ENCODE peak calls at places on chromosome 15, in nine cellular contexts. One of them, this sample, is unnamed. For H3K4me1, the result is how much of the 10 kb centered on the place peaks cover.

GRCh38 chr15:66815322-66815721 is 113.3 kb downstream of the SMAD6 start:
- DNase-seq in aorta: no peak
- DNase-seq in CD8-positive, alpha-beta memory T cell: no peak
- DNase-seq in pancreas: no peak
- DNase-seq in thoracic aorta: no peak
- DNase-seq in right lobe of liver: no peak
- DNase-seq in neural progenitor cell: no peak
- DNase-seq in right atrium auricular region: no peak
- DNase-seq in A549: no peak
- DNase-seq in this sample: no peak

GRCh38 chr15:82914396-82914795 is 38.1 kb downstream of the HOMER2 start:
- DNase-seq in aorta: no peak
- DNase-seq in thoracic aorta: no peak
- DNase-seq in neural progenitor cell: no peak
- DNase-seq in CD8-positive, alpha-beta memory T cell: no peak
- DNase-seq in right atrium auricular region: no peak
- DNase-seq in right lobe of liver: no peak
- DNase-seq in A549: no peak
- DNase-seq in pancreas: no peak
- DNase-seq in this sample: no peak

GRCh38 chr15:88208305-88208704 is 48.2 kb downstream of the NTRK3 start:
- DNase-seq in neural progenitor cell: no peak
- DNase-seq in CD8-positive, alpha-beta memory T cell: no peak
- DNase-seq in pancreas: no peak
- DNase-seq in thoracic aorta: no peak
- DNase-seq in right lobe of liver: no peak
- DNase-seq in A549: no peak
- DNase-seq in aorta: no peak
- DNase-seq in right atrium auricular region: no peak
- DNase-seq in this sample: no peak

GRCh38 chr15:90104551-90104950 is 2.3 kb upstream of the IDH2 start:
- DNase-seq in neural progenitor cell: no peak
- DNase-seq in A549: no peak
- DNase-seq in pancreas: peak
- DNase-seq in right lobe of liver: peak
- DNase-seq in CD8-positive, alpha-beta memory T cell: no peak
- DNase-seq in right atrium auricular region: no peak
- DNase-seq in aorta: no peak
- DNase-seq in thoracic aorta: no peak
- DNase-seq in this sample: no peak

GRCh38 chr15:22916606-22917350 is 63.4 kb downstream of the CYFIP1 start:
- DNase-seq in aorta: no peak
- DNase-seq in CD8-positive, alpha-beta memory T cell: no peak
- DNase-seq in thoracic aorta: no peak
- DNase-seq in pancreas: peak
- DNase-seq in right lobe of liver: no peak
- DNase-seq in neural progenitor cell: no peak
- DNase-seq in A549: no peak
- DNase-seq in right atrium auricular region: no peak
- DNase-seq in this sample: no peak

GRCh38 chr15:57220220-57220619 is 156.1 kb upstream of the CGNL1 start:
- DNase-seq in neural progenitor cell: no peak
- DNase-seq in pancreas: no peak
- DNase-seq in thoracic aorta: no peak
- DNase-seq in A549: no peak
- DNase-seq in right lobe of liver: no peak
- DNase-seq in right atrium auricular region: no peak
- DNase-seq in CD8-positive, alpha-beta memory T cell: no peak
- DNase-seq in aorta: no peak
- DNase-seq in this sample: no peak

GRCh38 chr15:28969511-28970085 is 83.8 kb downstream of the APBA2 start:
- DNase-seq in thoracic aorta: no peak
- DNase-seq in CD8-positive, alpha-beta memory T cell: no peak
- DNase-seq in A549: no peak
- DNase-seq in right atrium auricular region: peak
- DNase-seq in right lobe of liver: no peak
- DNase-seq in pancreas: no peak
- DNase-seq in neural progenitor cell: no peak
- DNase-seq in aorta: peak
- DNase-seq in this sample: no peak

GRCh38 chr15:82933576-82933975 is 18.9 kb downstream of the HOMER2 start:
- DNase-seq in aorta: no peak
- DNase-seq in A549: no peak
- DNase-seq in pancreas: no peak
- DNase-seq in thoracic aorta: no peak
- DNase-seq in right lobe of liver: no peak
- DNase-seq in neural progenitor cell: no peak
- DNase-seq in CD8-positive, alpha-beta memory T cell: no peak
- DNase-seq in right atrium auricular region: no peak
- DNase-seq in this sample: no peak

GRCh38 chr15:78093242-78094020 is 1.1 kb downstream of the SH2D7 start:
- DNase-seq in neural progenitor cell: no peak
- DNase-seq in thoracic aorta: no peak
- DNase-seq in aorta: peak
- DNase-seq in right atrium auricular region: no peak
- DNase-seq in CD8-positive, alpha-beta memory T cell: no peak
- DNase-seq in A549: no peak
- DNase-seq in right lobe of liver: no peak
- DNase-seq in pancreas: no peak
- DNase-seq in this sample: no peak

GRCh38 chr15:40279437-40280141 is 3.3 kb downstream of the ANKRD63 start:
- DNase-seq in pancreas: peak
- DNase-seq in thoracic aorta: no peak
- DNase-seq in right lobe of liver: peak
- DNase-seq in right atrium auricular region: peak
- DNase-seq in A549: peak
- DNase-seq in aorta: peak
- DNase-seq in CD8-positive, alpha-beta memory T cell: peak
- DNase-seq in neural progenitor cell: peak
- DNase-seq in this sample: peak

GRCh38 chr15:48682949-48683651 is 37.6 kb upstream of the FBN1 start:
- DNase-seq in thoracic aorta: no peak
- DNase-seq in CD8-positive, alpha-beta memory T cell: no peak
- DNase-seq in pancreas: no peak
- DNase-seq in aorta: no peak
- DNase-seq in neural progenitor cell: no peak
- DNase-seq in right lobe of liver: peak
- DNase-seq in right atrium auricular region: peak
- DNase-seq in A549: no peak
- DNase-seq in this sample: no peak

GRCh38 chr15:85380860-85381535 is 595 bp downstream of the AKAP13 start:
- DNase-seq in right atrium auricular region: no peak
- DNase-seq in aorta: peak
- DNase-seq in thoracic aorta: no peak
- DNase-seq in right lobe of liver: peak
- DNase-seq in A549: peak
- DNase-seq in pancreas: peak
- DNase-seq in CD8-positive, alpha-beta memory T cell: peak
- DNase-seq in neural progenitor cell: peak
- DNase-seq in this sample: peak

GRCh38 chr15:50953302-50953701 is 44.8 kb downstream of the AP4E1 start:
- DNase-seq in pancreas: no peak
- DNase-seq in CD8-positive, alpha-beta memory T cell: no peak
- DNase-seq in right atrium auricular region: no peak
- DNase-seq in A549: no peak
- DNase-seq in thoracic aorta: no peak
- DNase-seq in neural progenitor cell: no peak
- DNase-seq in aorta: no peak
- DNase-seq in right lobe of liver: no peak
- DNase-seq in this sample: no peak

GRCh38 chr15:52680041-52680391 is 828 bp upstream of the ATOSA start:
- DNase-seq in right lobe of liver: no peak
- DNase-seq in neural progenitor cell: no peak
- DNase-seq in right atrium auricular region: no peak
- DNase-seq in CD8-positive, alpha-beta memory T cell: no peak
- DNase-seq in aorta: no peak
- DNase-seq in A549: no peak
- DNase-seq in thoracic aorta: no peak
- DNase-seq in pancreas: no peak
- DNase-seq in this sample: no peak

GRCh38 chr15:81825136-81825535 is 220.7 kb downstream of the MEX3B start:
- DNase-seq in right lobe of liver: no peak
- DNase-seq in pancreas: no peak
- DNase-seq in neural progenitor cell: no peak
- DNase-seq in aorta: no peak
- DNase-seq in right atrium auricular region: no peak
- DNase-seq in CD8-positive, alpha-beta memory T cell: no peak
- DNase-seq in A549: no peak
- DNase-seq in thoracic aorta: no peak
- DNase-seq in this sample: no peak

GRCh38 chr15:92097473-92098178 is 244.1 kb downstream of the SLCO3A1 start:
- DNase-seq in thoracic aorta: no peak
- DNase-seq in A549: peak
- DNase-seq in CD8-positive, alpha-beta memory T cell: peak
- DNase-seq in aorta: no peak
- DNase-seq in right lobe of liver: peak
- DNase-seq in neural progenitor cell: peak
- DNase-seq in right atrium auricular region: no peak
- DNase-seq in pancreas: no peak
- DNase-seq in this sample: no peak

GRCh38 chr15:99677540-99678134 is 55.6 kb downstream of the LYSMD4 start:
- DNase-seq in right atrium auricular region: no peak
- DNase-seq in thoracic aorta: no peak
- DNase-seq in right lobe of liver: no peak
- DNase-seq in neural progenitor cell: no peak
- DNase-seq in CD8-positive, alpha-beta memory T cell: no peak
- DNase-seq in A549: no peak
- DNase-seq in pancreas: no peak
- DNase-seq in aorta: no peak
- DNase-seq in this sample: no peak
- H3K27ac ChIP-seq in right atrium auricular region: peak
- H3K27ac ChIP-seq in thoracic aorta: peak
- H3K27ac ChIP-seq in right lobe of liver: no peak
- H3K27ac ChIP-seq in neural progenitor cell: no peak
- H3K27ac ChIP-seq in CD8-positive, alpha-beta memory T cell: no peak
- H3K27ac ChIP-seq in A549: no peak
- H3K27ac ChIP-seq in pancreas: no peak
- H3K27ac ChIP-seq in aorta: no peak
- H3K27ac ChIP-seq in this sample: no peak

DNA sequence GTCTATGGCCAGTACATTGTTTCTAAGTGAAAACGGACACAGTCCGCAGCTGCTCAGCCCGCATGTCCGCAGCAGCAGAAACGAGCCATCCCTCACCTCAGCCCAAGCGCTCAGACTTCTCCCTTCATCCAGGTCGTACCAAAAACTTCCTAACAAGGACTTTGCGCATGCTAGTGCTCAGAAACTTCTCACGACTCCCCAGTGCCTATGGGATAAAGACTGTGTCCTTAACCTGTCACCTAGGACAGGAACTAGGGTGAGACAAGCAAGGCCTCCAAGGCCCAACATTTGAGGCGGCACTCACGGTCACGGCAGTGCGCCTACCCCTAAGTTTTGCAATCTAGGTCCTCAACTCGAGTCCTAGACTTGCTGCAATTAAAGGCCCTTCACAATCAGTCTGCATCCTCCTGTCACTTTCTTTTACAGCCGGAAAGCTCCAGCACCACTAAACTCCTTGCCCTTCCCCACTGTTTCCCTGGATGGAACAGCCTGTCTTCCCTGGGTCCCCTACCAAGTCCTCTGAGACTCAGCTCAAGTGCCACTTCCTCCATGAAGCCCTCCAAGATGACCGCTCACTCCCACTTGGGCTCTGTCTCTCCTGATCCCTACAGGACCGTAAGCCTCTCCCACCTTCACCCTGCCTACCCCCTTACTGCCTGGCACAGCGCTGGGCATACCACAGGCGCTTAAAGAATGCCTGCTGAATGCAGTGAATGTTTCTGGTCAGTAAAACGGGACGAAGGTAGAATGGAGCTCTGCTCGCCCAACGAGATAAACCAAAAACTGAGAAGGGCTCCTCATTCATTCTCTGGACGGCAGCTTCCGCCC is 1.2 kb downstream of the CLN6 start:
- DNase-seq in thoracic aorta: no peak
- DNase-seq in A549: no peak
- DNase-seq in pancreas: no peak
- DNase-seq in CD8-positive, alpha-beta memory T cell: no peak
- DNase-seq in right lobe of liver: no peak
- DNase-seq in right atrium auricular region: no peak
- DNase-seq in neural progenitor cell: no peak
- DNase-seq in aorta: peak
- DNase-seq in this sample: no peak
- H3K4me1 ChIP-seq in thoracic aorta: under half
- H3K4me1 ChIP-seq in A549: under half
- H3K4me1 ChIP-seq in pancreas: under half
- H3K4me1 ChIP-seq in CD8-positive, alpha-beta memory T cell: under half
- H3K4me1 ChIP-seq in right lobe of liver: under half
- H3K4me1 ChIP-seq in right atrium auricular region: under half
- H3K4me1 ChIP-seq in neural progenitor cell: under half
- H3K4me1 ChIP-seq in aorta: under half
- H3K4me1 ChIP-seq in this sample: under half

GRCh38 chr15:73602444-73602843 is 30.7 kb downstream of the NPTN start:
- DNase-seq in CD8-positive, alpha-beta memory T cell: no peak
- DNase-seq in pancreas: no peak
- DNase-seq in aorta: no peak
- DNase-seq in right lobe of liver: no peak
- DNase-seq in neural progenitor cell: no peak
- DNase-seq in A549: no peak
- DNase-seq in right atrium auricular region: no peak
- DNase-seq in thoracic aorta: no peak
- DNase-seq in this sample: no peak
- H3K4me3 ChIP-seq in CD8-positive, alpha-beta memory T cell: no peak
- H3K4me3 ChIP-seq in pancreas: no peak
- H3K4me3 ChIP-seq in aorta: no peak
- H3K4me3 ChIP-seq in right lobe of liver: no peak
- H3K4me3 ChIP-seq in neural progenitor cell: peak
- H3K4me3 ChIP-seq in A549: no peak
- H3K4me3 ChIP-seq in right atrium auricular region: no peak
- H3K4me3 ChIP-seq in thoracic aorta: no peak
- H3K4me3 ChIP-seq in this sample: no peak

GRCh38 chr15:80484312-80484981 is 80.3 kb downstream of the ARNT2 start:
- DNase-seq in neural progenitor cell: no peak
- DNase-seq in CD8-positive, alpha-beta memory T cell: no peak
- DNase-seq in right atrium auricular region: no peak
- DNase-seq in pancreas: no peak
- DNase-seq in aorta: no peak
- DNase-seq in thoracic aorta: no peak
- DNase-seq in right lobe of liver: no peak
- DNase-seq in A549: no peak
- DNase-seq in this sample: no peak

GRCh38 chr15:80483656-80484055 is 79.5 kb downstream of the ARNT2 start:
- DNase-seq in A549: no peak
- DNase-seq in right lobe of liver: no peak
- DNase-seq in aorta: no peak
- DNase-seq in neural progenitor cell: no peak
- DNase-seq in thoracic aorta: no peak
- DNase-seq in pancreas: no peak
- DNase-seq in right atrium auricular region: no peak
- DNase-seq in CD8-positive, alpha-beta memory T cell: no peak
- DNase-seq in this sample: no peak

GRCh38 chr15:80480909-80481308 is 76.7 kb downstream of the ARNT2 start:
- DNase-seq in aorta: peak
- DNase-seq in thoracic aorta: no peak
- DNase-seq in neural progenitor cell: no peak
- DNase-seq in right atrium auricular region: peak
- DNase-seq in A549: no peak
- DNase-seq in right lobe of liver: no peak
- DNase-seq in pancreas: no peak
- DNase-seq in CD8-positive, alpha-beta memory T cell: no peak
- DNase-seq in this sample: peak

GRCh38 chr15:80480171-80480811 is 76.1 kb downstream of the ARNT2 start:
- DNase-seq in right lobe of liver: no peak
- DNase-seq in pancreas: no peak
- DNase-seq in aorta: peak
- DNase-seq in thoracic aorta: no peak
- DNase-seq in neural progenitor cell: no peak
- DNase-seq in A549: no peak
- DNase-seq in CD8-positive, alpha-beta memory T cell: no peak
- DNase-seq in right atrium auricular region: no peak
- DNase-seq in this sample: no peak

GRCh38 chr15:80482686-80483085 is 78.5 kb downstream of the ARNT2 start:
- DNase-seq in neural progenitor cell: no peak
- DNase-seq in aorta: no peak
- DNase-seq in CD8-positive, alpha-beta memory T cell: no peak
- DNase-seq in A549: no peak
- DNase-seq in right lobe of liver: no peak
- DNase-seq in thoracic aorta: no peak
- DNase-seq in right atrium auricular region: no peak
- DNase-seq in pancreas: no peak
- DNase-seq in this sample: no peak
- H3K27ac ChIP-seq in neural progenitor cell: no peak
- H3K27ac ChIP-seq in aorta: no peak
- H3K27ac ChIP-seq in CD8-positive, alpha-beta memory T cell: no peak
- H3K27ac ChIP-seq in A549: no peak
- H3K27ac ChIP-seq in right lobe of liver: no peak
- H3K27ac ChIP-seq in thoracic aorta: no peak
- H3K27ac ChIP-seq in right atrium auricular region: no peak
- H3K27ac ChIP-seq in pancreas: no peak
- H3K27ac ChIP-seq in this sample: no peak